ENCODE peak calls at places on chromosomes 3 and 15, in seven cellular contexts. X is activated CD8-positive, alpha-beta T cell treated with anti-CD3 and anti-CD28 coated beads for 36 hours; C is right lobe of liver; M is body of pancreas; B is astrocyte of the spinal cord; O is foreskin fibroblast; G is fibroblast of lung. K is an unnamed sample.

GRCh38 chr3:181278468-181279238 is 289.1 kb upstream of the DNAJC19 start:
- DNase-seq in X (no peak), C (no peak), M (no peak), B (peak), O (no peak), G (no peak), K (no peak)

GRCh38 chr3:196962108-196962929 is 6.3 kb downstream of the PIGZ start:
- DNase-seq in X (no peak), C (no peak), M (no peak), B (no peak), O (no peak), G (no peak), K (no peak)

GRCh38 chr3:46214751-46215352 is 6.7 kb upstream of the CCR1 start:
- DNase-seq in X (peak), C (no peak), M (no peak), B (no peak), O (no peak), G (peak), K (no peak)

GRCh38 chr3:57559526-57559925 is 3.5 kb downstream of the PDE12 start:
- DNase-seq in X (no peak), C (no peak), M (no peak), B (no peak), O (peak), G (peak), K (no peak)

GRCh38 chr3:183514048-183514447 is 41.5 kb downstream of the KLHL6 start:
- DNase-seq in X (no peak), C (no peak), M (no peak), B (no peak), O (no peak), G (no peak), K (no peak)

GRCh38 chr3:184662192-184662591 is 49.7 kb downstream of the MAGEF1 start:
- DNase-seq in X (no peak), C (no peak), M (no peak), B (no peak), O (peak), G (no peak), K (no peak)

GRCh38 chr15:87213646-87214045 is 1042.9 kb downstream of the NTRK3 start:
- DNase-seq in X (no peak), C (no peak), M (no peak), B (no peak), O (no peak), G (no peak), K (no peak)

GRCh38 chr15:52682200-52682599 is 3.0 kb upstream of the ATOSA start:
- DNase-seq in X (no peak), C (no peak), M (no peak), B (no peak), O (no peak), G (no peak), K (no peak)

GRCh38 chr15:51780636-51781035 is 29.2 kb downstream of the TMOD2 start:
- DNase-seq in X (no peak), C (no peak), M (no peak), B (no peak), O (no peak), G (no peak), K (no peak)

GRCh38 chr3:59759298-59760169 is 709.7 kb upstream of the CFAP20DC start:
- DNase-seq in X (peak), C (no peak), M (no peak), B (no peak), O (no peak), G (no peak), K (no peak)

GRCh38 chr15:85795669-85796305 is 1.1 kb upstream of the KLHL25 start:
- DNase-seq in X (no peak), C (no peak), M (no peak), B (no peak), O (no peak), G (no peak), K (no peak)

GRCh38 chr3:124584552-124585391 is 145.5 kb upstream of the UMPS start:
- DNase-seq in X (peak), C (peak), M (peak), B (peak), O (no peak), G (peak), K (no peak)

GRCh38 chr3:46400000-46400734 is 6.7 kb downstream of the CCR5AS start:
- DNase-seq in X (no peak), C (no peak), M (no peak), B (peak), O (no peak), G (peak), K (no peak)

GRCh38 chr3:12352253-12352652 is 63.4 kb downstream of the PPARG start:
- DNase-seq in X (no peak), C (no peak), M (no peak), B (no peak), O (no peak), G (no peak), K (no peak)
- TF ChIP-seq CTCF in X (no peak), C (no peak), M (no peak), B (peak), O (no peak), G (no peak), K (peak)

GRCh38 chr3:155369735-155370134 is 76.3 kb upstream of the STRIT1 start:
- DNase-seq in X (no peak), C (no peak), M (no peak), B (no peak), O (no peak), G (no peak), K (no peak)

GRCh38 chr3:155367510-155367909 is 74.0 kb upstream of the STRIT1 start:
- DNase-seq in X (no peak), C (no peak), M (no peak), B (peak), O (no peak), G (no peak), K (no peak)

GRCh38 chr3:155369244-155369643 is 75.8 kb upstream of the STRIT1 start:
- DNase-seq in X (no peak), C (no peak), M (no peak), B (no peak), O (no peak), G (no peak), K (no peak)

GRCh38 chr3:155370764-155371503 is 77.5 kb upstream of the STRIT1 start:
- DNase-seq in X (no peak), C (no peak), M (no peak), B (no peak), O (no peak), G (no peak), K (no peak)

GRCh38 chr3:155370198-155370597 is 76.7 kb upstream of the STRIT1 start:
- DNase-seq in X (no peak), C (no peak), M (no peak), B (no peak), O (no peak), G (no peak), K (no peak)
- TF ChIP-seq CTCF in X (no peak), C (no peak), M (no peak), B (no peak), O (no peak), G (no peak), K (no peak)

GRCh38 chr3:177284383-177284881 is 87.2 kb upstream of the TBL1XR1 start:
- DNase-seq in X (peak), C (no peak), M (no peak), B (peak), O (peak), G (peak), K (peak)
- TF ChIP-seq CTCF in X (no peak), C (no peak), M (no peak), B (no peak), O (no peak), G (no peak), K (peak)

GRCh38 chr3:21020681-21021080 is 730.3 kb downstream of the ZNF385D start:
- DNase-seq in X (no peak), C (no peak), M (no peak), B (no peak), O (peak), G (no peak), K (no peak)

GRCh38 chr3:21020043-21020442 is 731.0 kb downstream of the ZNF385D start:
- DNase-seq in X (no peak), C (no peak), M (no peak), B (no peak), O (no peak), G (no peak), K (no peak)

GRCh38 chr3:21013566-21013965 is 737.4 kb downstream of the ZNF385D start:
- DNase-seq in X (no peak), C (no peak), M (no peak), B (peak), O (no peak), G (no peak), K (no peak)

GRCh38 chr3:21017115-21017852 is 733.7 kb downstream of the ZNF385D start:
- DNase-seq in X (no peak), C (no peak), M (no peak), B (no peak), O (no peak), G (no peak), K (no peak)
- TF ChIP-seq CTCF in X (no peak), C (no peak), M (no peak), B (peak), O (peak), G (peak), K (no peak)

GRCh38 chr15:28100516-28101195 is 1.5 kb upstream of the OCA2 start:
- DNase-seq in X (no peak), C (no peak), M (no peak), B (no peak), O (no peak), G (no peak), K (no peak)

GRCh38 chr15:28099555-28100140 is 533 bp upstream of the OCA2 start:
- DNase-seq in X (no peak), C (no peak), M (no peak), B (no peak), O (no peak), G (no peak), K (no peak)

GRCh38 chr15:28098360-28098765 is 752 bp downstream of the OCA2 start:
- DNase-seq in X (no peak), C (no peak), M (no peak), B (no peak), O (no peak), G (no peak), K (peak)

GRCh38 chr15:28097656-28098359 is 1.3 kb downstream of the OCA2 start:
- DNase-seq in X (no peak), C (no peak), M (no peak), B (no peak), O (no peak), G (no peak), K (peak)

DNA sequence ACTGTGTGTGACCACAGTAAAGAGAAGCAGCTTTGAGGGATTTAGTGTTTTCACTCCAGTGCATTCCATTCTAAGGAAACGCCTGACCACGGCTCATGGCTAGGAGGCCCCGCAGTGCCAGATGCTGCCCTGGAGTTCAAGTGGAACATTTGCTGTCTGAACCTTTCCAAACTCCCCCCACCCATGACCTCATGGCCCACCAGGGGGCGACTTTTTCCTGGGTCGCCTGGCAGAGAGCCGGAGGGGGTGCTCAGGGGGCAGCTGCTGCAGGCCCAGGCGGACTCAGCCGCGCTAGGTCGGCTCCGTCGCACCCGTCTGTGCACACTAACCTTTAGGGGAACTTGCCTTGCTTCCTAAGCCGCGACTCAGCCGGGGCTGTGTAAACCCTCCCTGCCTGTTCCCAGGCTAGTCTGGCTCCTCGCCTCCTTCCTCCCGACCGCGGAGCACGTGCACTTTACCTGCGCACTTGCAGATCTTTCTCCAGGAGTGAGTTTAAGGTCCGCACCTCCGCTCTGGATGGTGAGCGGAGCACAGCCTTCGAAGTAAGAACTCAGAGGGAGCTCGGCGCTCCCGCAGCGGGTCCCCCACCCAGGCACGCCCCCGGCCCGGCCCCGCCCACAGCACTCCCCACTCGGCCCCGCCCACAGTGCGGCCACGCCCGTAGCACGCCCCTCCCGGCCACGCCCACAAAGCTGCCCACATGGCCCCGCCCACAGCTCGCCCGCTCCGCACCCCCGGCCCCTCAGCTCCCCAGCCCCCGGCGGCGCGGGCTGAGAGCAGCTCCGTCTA is at the start of gene OCA2:
- DNase-seq in X (peak), C (no peak), M (peak), B (peak), O (peak), G (peak), K (peak)
- TF ChIP-seq CTCF in X (peak), C (no peak), M (no peak), B (peak), O (peak), G (peak), K (no peak)

DNA sequence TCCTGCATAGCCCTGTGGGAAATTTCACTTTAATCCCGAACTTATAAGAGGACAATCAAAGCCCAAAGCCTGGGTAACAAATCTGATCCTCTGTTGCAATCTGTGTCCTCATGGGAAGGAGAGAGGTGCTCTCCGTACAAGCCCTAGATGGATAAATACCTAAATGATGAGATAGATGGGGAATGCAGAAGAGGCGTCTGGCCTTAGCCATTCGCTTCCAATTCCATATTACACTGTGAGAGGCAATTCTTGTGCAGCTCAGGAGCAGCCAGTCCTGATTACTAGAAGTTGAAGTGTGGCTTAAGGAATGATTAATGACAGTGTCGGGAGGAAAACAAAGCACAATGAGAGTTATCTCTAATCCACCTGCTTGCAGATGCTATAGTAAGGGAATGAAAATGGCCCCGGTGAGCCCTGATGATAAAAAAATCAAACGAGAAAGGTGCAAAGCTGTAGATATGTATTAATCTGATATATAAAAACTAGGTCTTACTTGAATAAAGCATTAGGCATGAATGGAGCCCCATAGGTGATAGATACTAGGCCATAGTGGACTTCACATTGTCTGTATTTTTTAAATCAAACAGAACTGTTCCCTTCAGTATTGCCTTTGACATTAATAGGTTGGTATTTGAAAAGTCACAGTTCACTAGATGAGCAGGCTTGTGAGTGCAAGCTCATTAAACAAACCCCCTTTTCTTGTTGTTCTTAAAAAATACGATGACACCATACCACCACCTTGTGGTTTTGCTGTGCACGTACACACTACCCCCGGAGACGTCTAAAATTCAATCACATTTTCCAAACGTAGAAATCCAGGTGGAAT is 54.2 kb upstream of the TMCO5A start:
- DNase-seq in X (peak), C (no peak), M (peak), B (peak), O (peak), G (peak), K (no peak)
- TF ChIP-seq CTCF in X (peak), C (peak), M (peak), B (peak), O (peak), G (peak), K (peak)

DNA sequence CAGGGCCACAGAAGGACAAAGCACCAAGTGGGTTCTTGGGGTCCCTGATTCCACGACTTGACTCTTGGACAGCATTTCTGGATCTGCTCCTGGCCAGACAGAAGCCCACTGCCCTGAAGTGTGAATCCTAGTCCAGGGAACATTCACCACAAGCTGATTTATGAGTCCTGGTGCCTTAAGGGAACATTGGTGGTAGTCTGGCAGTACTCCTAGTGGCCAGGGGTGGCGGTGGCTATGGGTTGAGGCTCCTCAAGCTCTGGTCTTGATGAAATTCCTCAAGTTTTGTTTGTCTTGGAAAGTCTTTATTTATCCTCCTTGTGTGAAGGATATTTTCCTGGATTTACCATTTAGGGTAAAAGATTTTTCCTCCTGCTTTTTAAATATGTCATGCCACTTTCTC is 307.5 kb downstream of the PYDC2 start:
- DNase-seq in X (no peak), C (no peak), M (no peak), B (no peak), O (no peak), G (no peak), K (no peak)
- TF ChIP-seq CTCF in X (no peak), C (no peak), M (no peak), B (no peak), O (no peak), G (no peak), K (no peak)

GRCh38 chr3:127761101-127761802 is 61.1 kb downstream of the MGLL start:
- DNase-seq in X (peak), C (no peak), M (no peak), B (no peak), O (no peak), G (no peak), K (peak)
- TF ChIP-seq CTCF in X (no peak), C (no peak), M (no peak), B (peak), O (no peak), G (no peak), K (peak)

GRCh38 chr3:78754066-78754743 is 1013.6 kb downstream of the ROBO1 start:
- DNase-seq in X (no peak), C (no peak), M (no peak), B (peak), O (peak), G (peak), K (no peak)

GRCh38 chr3:78745847-78746246 is 1022.0 kb downstream of the ROBO1 start:
- DNase-seq in X (no peak), C (no peak), M (no peak), B (no peak), O (no peak), G (no peak), K (no peak)

DNA sequence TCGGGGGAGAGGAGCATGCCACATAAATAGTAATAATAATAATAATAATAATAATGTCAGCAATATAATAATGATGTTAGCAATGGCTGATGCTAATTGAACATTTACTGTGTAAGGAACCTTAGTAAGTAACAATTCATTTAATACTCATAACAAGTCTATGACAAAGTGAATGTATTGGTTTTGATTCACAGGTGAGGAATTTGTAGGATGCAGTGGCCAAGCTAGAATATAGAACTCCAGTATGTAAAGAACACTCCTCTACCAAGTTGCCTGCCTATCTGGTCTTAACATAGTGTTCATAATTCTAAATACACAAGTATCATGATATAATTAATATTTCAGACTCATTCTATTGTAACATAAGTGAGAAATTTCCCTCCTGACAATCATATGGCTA is 1016.5 kb downstream of the ROBO1 start:
- DNase-seq in X (no peak), C (no peak), M (no peak), B (no peak), O (no peak), G (no peak), K (no peak)
- TF ChIP-seq CTCF in X (no peak), C (no peak), M (no peak), B (no peak), O (no peak), G (no peak), K (no peak)